ENCODE peak calls at places on chromosomes 1 and 21, in ten cellular contexts. One of them, this sample, is unnamed.

GRCh38 chr1:223105568-223105967 is 37.5 kb downstream of the TLR5 start:
- DNase-seq in GM12865: no peak
- DNase-seq in mesothelial cell of epicardium: no peak
- DNase-seq in WTC11: no peak
- DNase-seq in lung: no peak
- DNase-seq in glutamatergic neuron: no peak
- DNase-seq in A549: no peak
- DNase-seq in endothelial cell: no peak
- DNase-seq in coronary artery: no peak
- DNase-seq in cardiac fibroblast: no peak
- DNase-seq in this sample: no peak

GRCh38 chr21:16376673-16377072 is 646.9 kb downstream of the USP25 start:
- DNase-seq in GM12865: no peak
- DNase-seq in mesothelial cell of epicardium: no peak
- DNase-seq in WTC11: no peak
- DNase-seq in lung: no peak
- DNase-seq in glutamatergic neuron: no peak
- DNase-seq in A549: no peak
- DNase-seq in endothelial cell: no peak
- DNase-seq in coronary artery: no peak
- DNase-seq in cardiac fibroblast: peak
- DNase-seq in this sample: no peak

GRCh38 chr1:168470821-168471473 is 72.8 kb downstream of the XCL2 start:
- DNase-seq in GM12865: no peak
- DNase-seq in mesothelial cell of epicardium: no peak
- DNase-seq in WTC11: no peak
- DNase-seq in lung: no peak
- DNase-seq in glutamatergic neuron: no peak
- DNase-seq in A549: peak
- DNase-seq in endothelial cell: no peak
- DNase-seq in coronary artery: no peak
- DNase-seq in cardiac fibroblast: peak
- DNase-seq in this sample: no peak

GRCh38 chr1:224791362-224791941 is 138.0 kb upstream of the DNAH14 start:
- DNase-seq in GM12865: no peak
- DNase-seq in mesothelial cell of epicardium: no peak
- DNase-seq in WTC11: no peak
- DNase-seq in lung: no peak
- DNase-seq in glutamatergic neuron: no peak
- DNase-seq in A549: no peak
- DNase-seq in endothelial cell: no peak
- DNase-seq in coronary artery: no peak
- DNase-seq in cardiac fibroblast: no peak
- DNase-seq in this sample: no peak

GRCh38 chr1:162605225-162605927 is 26.9 kb upstream of the DDR2 start:
- DNase-seq in GM12865: no peak
- DNase-seq in mesothelial cell of epicardium: no peak
- DNase-seq in WTC11: no peak
- DNase-seq in lung: no peak
- DNase-seq in glutamatergic neuron: no peak
- DNase-seq in A549: no peak
- DNase-seq in endothelial cell: no peak
- DNase-seq in coronary artery: no peak
- DNase-seq in cardiac fibroblast: peak
- DNase-seq in this sample: no peak

GRCh38 chr1:32055426-32055825 is 17.3 kb upstream of the TMEM39B start:
- DNase-seq in GM12865: no peak
- DNase-seq in mesothelial cell of epicardium: no peak
- DNase-seq in WTC11: no peak
- DNase-seq in lung: no peak
- DNase-seq in glutamatergic neuron: peak
- DNase-seq in A549: no peak
- DNase-seq in endothelial cell: no peak
- DNase-seq in coronary artery: no peak
- DNase-seq in cardiac fibroblast: no peak
- DNase-seq in this sample: no peak

GRCh38 chr21:45828580-45829565 is 152.7 kb upstream of the COL6A1 start:
- DNase-seq in GM12865: no peak
- DNase-seq in mesothelial cell of epicardium: no peak
- DNase-seq in WTC11: no peak
- DNase-seq in lung: no peak
- DNase-seq in glutamatergic neuron: no peak
- DNase-seq in A549: no peak
- DNase-seq in endothelial cell: no peak
- DNase-seq in coronary artery: no peak
- DNase-seq in cardiac fibroblast: no peak
- DNase-seq in this sample: peak

GRCh38 chr1:226940029-226940805 is at the start of gene COQ8A:
- DNase-seq in GM12865: peak
- DNase-seq in mesothelial cell of epicardium: peak
- DNase-seq in WTC11: peak
- DNase-seq in lung: peak
- DNase-seq in glutamatergic neuron: peak
- DNase-seq in A549: peak
- DNase-seq in endothelial cell: peak
- DNase-seq in coronary artery: peak
- DNase-seq in cardiac fibroblast: peak
- DNase-seq in this sample: peak

GRCh38 chr1:212286437-212287131 is 1.4 kb downstream of the PPP2R5A start:
- DNase-seq in GM12865: no peak
- DNase-seq in mesothelial cell of epicardium: no peak
- DNase-seq in WTC11: no peak
- DNase-seq in lung: peak
- DNase-seq in glutamatergic neuron: no peak
- DNase-seq in A549: no peak
- DNase-seq in endothelial cell: no peak
- DNase-seq in coronary artery: peak
- DNase-seq in cardiac fibroblast: peak
- DNase-seq in this sample: no peak

GRCh38 chr1:2194319-2194897 is at the start of gene FAAP20:
- DNase-seq in GM12865: peak
- DNase-seq in mesothelial cell of epicardium: no peak
- DNase-seq in WTC11: peak
- DNase-seq in lung: no peak
- DNase-seq in glutamatergic neuron: peak
- DNase-seq in A549: peak
- DNase-seq in endothelial cell: peak
- DNase-seq in coronary artery: no peak
- DNase-seq in cardiac fibroblast: peak
- DNase-seq in this sample: no peak

GRCh38 chr1:16152521-16153087 is 3.3 kb downstream of the EPHA2 start:
- DNase-seq in GM12865: no peak
- DNase-seq in mesothelial cell of epicardium: no peak
- DNase-seq in WTC11: no peak
- DNase-seq in lung: no peak
- DNase-seq in glutamatergic neuron: no peak
- DNase-seq in A549: no peak
- DNase-seq in endothelial cell: peak
- DNase-seq in coronary artery: no peak
- DNase-seq in cardiac fibroblast: no peak
- DNase-seq in this sample: no peak

DNA sequence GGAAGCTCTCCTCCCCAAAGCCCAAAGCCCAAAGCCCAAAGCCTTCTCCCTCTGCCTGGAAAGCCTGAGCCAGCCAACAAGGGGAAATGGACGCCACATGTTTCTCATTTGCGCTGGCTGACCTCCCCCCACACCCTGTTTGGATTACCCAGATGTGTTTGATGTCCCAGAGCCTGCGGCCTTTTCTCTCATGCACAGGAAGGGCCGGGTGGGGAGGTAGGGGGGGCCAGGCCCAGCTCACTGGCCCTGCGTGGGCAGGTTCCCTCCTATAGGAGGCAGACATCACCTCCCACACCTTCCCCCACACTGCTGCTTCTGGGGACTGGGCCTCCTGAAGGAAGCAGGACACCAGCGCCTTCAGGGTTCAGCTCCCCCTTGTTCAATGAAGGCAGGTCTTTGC is 116.3 kb downstream of the NAV1 start:
- DNase-seq in GM12865: no peak
- DNase-seq in mesothelial cell of epicardium: peak
- DNase-seq in WTC11: peak
- DNase-seq in lung: no peak
- DNase-seq in glutamatergic neuron: no peak
- DNase-seq in A549: no peak
- DNase-seq in endothelial cell: no peak
- DNase-seq in coronary artery: no peak
- DNase-seq in cardiac fibroblast: peak
- DNase-seq in this sample: peak
- TF ChIP-seq CTCF in GM12865: no peak
- TF ChIP-seq CTCF in mesothelial cell of epicardium: no peak
- TF ChIP-seq CTCF in WTC11: no peak
- TF ChIP-seq CTCF in lung: no peak
- TF ChIP-seq CTCF in glutamatergic neuron: no peak
- TF ChIP-seq CTCF in A549: no peak
- TF ChIP-seq CTCF in endothelial cell: no peak
- TF ChIP-seq CTCF in coronary artery: no peak
- TF ChIP-seq CTCF in cardiac fibroblast: peak
- TF ChIP-seq CTCF in this sample: peak

DNA sequence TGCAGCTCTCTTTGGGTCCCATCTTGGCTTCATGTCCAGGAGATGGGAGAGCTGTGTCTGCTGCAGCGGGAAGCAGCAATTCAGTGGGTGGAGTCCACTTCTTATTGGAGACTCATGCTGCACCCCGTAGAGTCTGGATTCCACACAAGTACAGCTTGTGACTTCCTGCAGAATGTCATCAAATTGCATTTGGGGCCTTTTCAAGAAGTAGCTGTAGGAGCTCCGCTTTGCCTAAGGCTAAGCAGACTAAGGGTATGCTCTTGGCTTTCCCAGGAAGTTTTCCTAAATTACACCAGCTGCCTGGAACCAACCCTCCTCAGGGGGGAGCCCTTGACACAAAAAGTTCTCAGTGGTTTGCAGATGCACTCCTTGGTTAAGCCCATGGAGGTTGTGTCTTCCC is 5.7 kb upstream of the MOB3C start:
- DNase-seq in GM12865: no peak
- DNase-seq in mesothelial cell of epicardium: no peak
- DNase-seq in WTC11: peak
- DNase-seq in lung: no peak
- DNase-seq in glutamatergic neuron: no peak
- DNase-seq in A549: peak
- DNase-seq in endothelial cell: peak
- DNase-seq in coronary artery: no peak
- DNase-seq in cardiac fibroblast: peak
- DNase-seq in this sample: no peak
- TF ChIP-seq CTCF in GM12865: peak
- TF ChIP-seq CTCF in mesothelial cell of epicardium: peak
- TF ChIP-seq CTCF in WTC11: peak
- TF ChIP-seq CTCF in lung: no peak
- TF ChIP-seq CTCF in glutamatergic neuron: no peak
- TF ChIP-seq CTCF in A549: peak
- TF ChIP-seq CTCF in endothelial cell: peak
- TF ChIP-seq CTCF in coronary artery: no peak
- TF ChIP-seq CTCF in cardiac fibroblast: peak
- TF ChIP-seq CTCF in this sample: peak

GRCh38 chr1:156938813-156939212 is 18.4 kb downstream of the LRRC71 start:
- DNase-seq in GM12865: no peak
- DNase-seq in mesothelial cell of epicardium: no peak
- DNase-seq in WTC11: no peak
- DNase-seq in lung: no peak
- DNase-seq in glutamatergic neuron: no peak
- DNase-seq in A549: no peak
- DNase-seq in endothelial cell: no peak
- DNase-seq in coronary artery: no peak
- DNase-seq in cardiac fibroblast: no peak
- DNase-seq in this sample: no peak
- TF ChIP-seq CTCF in GM12865: no peak
- TF ChIP-seq CTCF in mesothelial cell of epicardium: no peak
- TF ChIP-seq CTCF in WTC11: no peak
- TF ChIP-seq CTCF in lung: no peak
- TF ChIP-seq CTCF in glutamatergic neuron: no peak
- TF ChIP-seq CTCF in A549: no peak
- TF ChIP-seq CTCF in endothelial cell: no peak
- TF ChIP-seq CTCF in coronary artery: no peak
- TF ChIP-seq CTCF in cardiac fibroblast: no peak
- TF ChIP-seq CTCF in this sample: no peak

DNA sequence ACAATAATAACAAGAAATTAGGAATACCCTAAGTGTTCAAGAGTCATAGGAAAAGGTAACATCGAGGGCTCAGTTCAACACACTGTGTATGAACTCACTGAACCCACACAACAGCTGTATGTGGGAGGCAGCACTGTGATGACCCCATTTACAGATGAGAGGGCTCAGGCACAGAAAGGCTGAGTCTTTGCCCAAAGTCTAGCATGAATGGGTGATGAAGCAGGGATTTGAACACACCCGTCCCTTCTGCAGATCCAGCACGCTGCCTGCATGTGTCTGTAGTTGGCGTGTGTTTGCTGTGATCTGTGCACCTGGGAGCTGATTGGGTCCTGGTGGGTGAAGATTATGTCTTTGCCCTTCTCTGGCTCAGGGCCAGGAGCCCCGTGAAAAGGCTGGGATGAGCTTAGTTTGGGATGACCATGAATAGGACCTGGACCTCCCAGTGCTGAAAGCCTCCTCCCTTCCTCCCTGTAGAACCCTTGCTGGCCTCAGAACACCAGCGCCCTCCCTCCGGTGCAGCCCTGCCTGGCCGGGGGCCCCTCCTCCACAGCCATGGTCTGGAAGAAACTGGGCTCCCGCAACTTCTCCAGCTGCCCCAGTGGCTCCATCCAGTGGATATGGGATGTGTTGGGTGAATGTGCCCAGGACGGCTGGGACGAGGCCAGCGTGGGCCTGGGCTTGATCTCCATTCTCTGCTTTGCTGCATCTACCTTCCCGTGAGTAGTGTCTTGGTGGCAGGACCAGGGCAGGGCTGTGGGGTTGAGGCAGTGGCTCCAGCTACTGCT is 5.2 kb downstream of the SLC66A1 start:
- DNase-seq in GM12865: no peak
- DNase-seq in mesothelial cell of epicardium: no peak
- DNase-seq in WTC11: peak
- DNase-seq in lung: no peak
- DNase-seq in glutamatergic neuron: no peak
- DNase-seq in A549: no peak
- DNase-seq in endothelial cell: no peak
- DNase-seq in coronary artery: no peak
- DNase-seq in cardiac fibroblast: no peak
- DNase-seq in this sample: no peak
- TF ChIP-seq CTCF in GM12865: no peak
- TF ChIP-seq CTCF in mesothelial cell of epicardium: no peak
- TF ChIP-seq CTCF in WTC11: no peak
- TF ChIP-seq CTCF in lung: no peak
- TF ChIP-seq CTCF in glutamatergic neuron: no peak
- TF ChIP-seq CTCF in A549: no peak
- TF ChIP-seq CTCF in endothelial cell: no peak
- TF ChIP-seq CTCF in coronary artery: no peak
- TF ChIP-seq CTCF in cardiac fibroblast: no peak
- TF ChIP-seq CTCF in this sample: no peak

GRCh38 chr1:175824079-175824478 is 80.7 kb upstream of the TNR start:
- DNase-seq in GM12865: peak
- DNase-seq in mesothelial cell of epicardium: no peak
- DNase-seq in WTC11: peak
- DNase-seq in lung: no peak
- DNase-seq in glutamatergic neuron: peak
- DNase-seq in A549: no peak
- DNase-seq in endothelial cell: peak
- DNase-seq in coronary artery: no peak
- DNase-seq in cardiac fibroblast: no peak
- DNase-seq in this sample: peak
- TF ChIP-seq CTCF in GM12865: peak
- TF ChIP-seq CTCF in mesothelial cell of epicardium: no peak
- TF ChIP-seq CTCF in WTC11: peak
- TF ChIP-seq CTCF in lung: no peak
- TF ChIP-seq CTCF in glutamatergic neuron: peak
- TF ChIP-seq CTCF in A549: peak
- TF ChIP-seq CTCF in endothelial cell: peak
- TF ChIP-seq CTCF in coronary artery: no peak
- TF ChIP-seq CTCF in cardiac fibroblast: no peak
- TF ChIP-seq CTCF in this sample: peak

GRCh38 chr1:243487649-243488227 is 231.9 kb downstream of the SDCCAG8 start:
- DNase-seq in GM12865: no peak
- DNase-seq in mesothelial cell of epicardium: no peak
- DNase-seq in WTC11: peak
- DNase-seq in lung: no peak
- DNase-seq in glutamatergic neuron: no peak
- DNase-seq in A549: peak
- DNase-seq in endothelial cell: no peak
- DNase-seq in coronary artery: no peak
- DNase-seq in cardiac fibroblast: no peak
- DNase-seq in this sample: no peak
- TF ChIP-seq CTCF in GM12865: no peak
- TF ChIP-seq CTCF in mesothelial cell of epicardium: no peak
- TF ChIP-seq CTCF in WTC11: no peak
- TF ChIP-seq CTCF in lung: no peak
- TF ChIP-seq CTCF in glutamatergic neuron: no peak
- TF ChIP-seq CTCF in A549: no peak
- TF ChIP-seq CTCF in endothelial cell: no peak
- TF ChIP-seq CTCF in coronary artery: no peak
- TF ChIP-seq CTCF in cardiac fibroblast: no peak
- TF ChIP-seq CTCF in this sample: no peak